ENCODE peak calls at places on chromosome 18, in four cellular contexts. W, B, A and R are unnamed samples.

GRCh38 chr18:22434973-22435608 is 17.4 kb upstream of the CTAGE1 start:
- DNase-seq in W (no peak), B (no peak), A (no peak), R (no peak)

GRCh38 chr18:48534364-48534763 is 4.5 kb upstream of the CTIF start:
- DNase-seq in W (no peak), B (no peak), A (peak), R (no peak)

GRCh38 chr18:7334973-7335568 is 104.2 kb downstream of the LRRC30 start:
- DNase-seq in W (no peak), B (no peak), A (no peak), R (no peak)

GRCh38 chr18:69686861-69687260 is 260.8 kb downstream of the CD226 start:
- DNase-seq in W (no peak), B (no peak), A (no peak), R (no peak)

GRCh38 chr18:70290482-70291294 is 1.8 kb downstream of the SOCS6 start:
- DNase-seq in W (no peak), B (no peak), A (no peak), R (peak)

GRCh38 chr18:50009772-50010171 is 185.2 kb downstream of the MYO5B start:
- DNase-seq in W (peak), B (peak), A (no peak), R (peak)

GRCh38 chr18:24270358-24270936 is 127.2 kb downstream of the OSBPL1A start:
- DNase-seq in W (no peak), B (no peak), A (no peak), R (no peak)

GRCh38 chr18:54184836-54185235 is 39.6 kb downstream of the MBD2 start:
- DNase-seq in W (no peak), B (no peak), A (no peak), R (no peak)

GRCh38 chr18:63736856-63737255 is 34.1 kb downstream of the SERPINB11 start:
- DNase-seq in W (no peak), B (no peak), A (no peak), R (no peak)

GRCh38 chr18:62399781-62400308 is 74.7 kb downstream of the TNFRSF11A start:
- DNase-seq in W (no peak), B (no peak), A (no peak), R (no peak)

GRCh38 chr18:7623681-7624080 is 56.6 kb downstream of the PTPRM start:
- DNase-seq in W (no peak), B (no peak), A (no peak), R (no peak)

GRCh38 chr18:55489742-55490055 is 98.3 kb downstream of the TCF4 start:
- DNase-seq in W (no peak), B (no peak), A (no peak), R (no peak)

GRCh38 chr18:58682429-58683069 is 11.3 kb downstream of the MALT1 start:
- DNase-seq in W (peak), B (peak), A (no peak), R (peak)

GRCh38 chr18:29154196-29154757 is 977.3 kb upstream of the CDH2 start:
- DNase-seq in W (no peak), B (no peak), A (no peak), R (no peak)

GRCh38 chr18:49520661-49521145 is 33.7 kb upstream of the C18orf32 start:
- DNase-seq in W (no peak), B (no peak), A (no peak), R (no peak)

GRCh38 chr18:45993441-45993840 is 26.3 kb upstream of the EPG5 start:
- DNase-seq in W (no peak), B (no peak), A (no peak), R (no peak)

GRCh38 chr18:5894613-5895299 is 566 bp downstream of the TMEM200C start:
- DNase-seq in W (no peak), B (no peak), A (no peak), R (no peak)

GRCh38 chr18:6785001-6785400 is 55.5 kb downstream of the ARHGAP28 start:
- DNase-seq in W (no peak), B (no peak), A (no peak), R (no peak)

GRCh38 chr18:3706279-3707097 is 256.5 kb downstream of the TGIF1 start:
- DNase-seq in W (no peak), B (peak), A (no peak), R (peak)

GRCh38 chr18:55243852-55244251 is 284.6 kb upstream of the CCDC68 start:
- DNase-seq in W (no peak), B (no peak), A (peak), R (no peak)

GRCh38 chr18:11042247-11042646 is 107.1 kb downstream of the PIEZO2 start:
- DNase-seq in W (no peak), B (no peak), A (no peak), R (no peak)

GRCh38 chr18:61388010-61388409 is 54.8 kb downstream of the CDH20 start:
- DNase-seq in W (no peak), B (no peak), A (no peak), R (no peak)

GRCh38 chr18:9704233-9705118 is 3.6 kb upstream of the RAB31 start:
- DNase-seq in W (peak), B (no peak), A (peak), R (no peak)

GRCh38 chr18:48173557-48173956 is 235.6 kb downstream of the ZBTB7C start:
- DNase-seq in W (no peak), B (no peak), A (no peak), R (no peak)

GRCh38 chr18:5464241-5464640 is 79.6 kb downstream of the EPB41L3 start:
- DNase-seq in W (no peak), B (no peak), A (no peak), R (no peak)

GRCh38 chr18:23066060-23066459 is 69.2 kb upstream of the CABLES1 start:
- DNase-seq in W (no peak), B (no peak), A (no peak), R (no peak)

GRCh38 chr18:49656098-49656591 is 94.3 kb downstream of the LIPG start:
- DNase-seq in W (no peak), B (no peak), A (peak), R (no peak)

GRCh38 chr18:46155652-46156051 is 51.5 kb downstream of the HAUS1 start:
- DNase-seq in W (no peak), B (no peak), A (no peak), R (no peak)

GRCh38 chr18:24271381-24272331 is 126.0 kb downstream of the OSBPL1A start:
- DNase-seq in W (peak), B (peak), A (peak), R (peak)

GRCh38 chr18:37902344-37902743 is 336.7 kb upstream of the CELF4 start:
- DNase-seq in W (no peak), B (no peak), A (no peak), R (no peak)

GRCh38 chr18:6159426-6159825 is 255.3 kb downstream of the L3MBTL4 start:
- DNase-seq in W (no peak), B (no peak), A (no peak), R (no peak)

GRCh38 chr18:31738460-31739407 is 21.9 kb downstream of the SLC25A52 start:
- DNase-seq in W (peak), B (no peak), A (no peak), R (peak)

GRCh38 chr18:12377556-12378553 is 828 bp upstream of the AFG3L2 start:
- DNase-seq in W (no peak), B (no peak), A (peak), R (no peak)
- TF ChIP-seq POLR2A in W (peak), B (peak), A (no peak), R (peak)

GRCh38 chr18:25299426-25299825 is 52.5 kb downstream of the ZNF521 start:
- DNase-seq in W (no peak), B (no peak), A (no peak), R (no peak)

GRCh38 chr18:25299899-25300298 is 52.1 kb downstream of the ZNF521 start:
- DNase-seq in W (no peak), B (no peak), A (no peak), R (peak)

GRCh38 chr18:25295624-25296138 is 56.3 kb downstream of the ZNF521 start:
- DNase-seq in W (no peak), B (no peak), A (no peak), R (no peak)

GRCh38 chr18:25300492-25300891 is 51.5 kb downstream of the ZNF521 start:
- DNase-seq in W (no peak), B (no peak), A (no peak), R (no peak)

DNA sequence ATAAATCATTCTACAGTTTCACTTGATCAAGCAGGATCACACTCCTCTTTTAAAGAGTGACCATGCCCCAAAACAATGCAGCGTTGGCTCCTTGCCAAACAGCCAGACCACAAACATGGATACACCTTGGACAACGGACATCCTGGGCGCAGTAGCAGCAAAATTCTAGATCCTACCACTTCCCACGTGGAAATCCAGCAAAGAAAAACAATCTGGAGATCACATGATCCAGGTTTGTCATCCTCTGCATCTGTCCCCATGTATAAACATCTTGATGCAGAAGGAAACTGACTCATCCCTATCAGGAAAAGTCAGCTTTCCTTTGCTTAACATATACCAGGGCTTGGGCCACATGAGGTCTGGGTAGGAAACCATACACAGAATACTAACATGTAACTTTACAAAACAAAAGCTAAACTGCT is 53.1 kb downstream of the ZNF521 start:
- DNase-seq in W (no peak), B (peak), A (no peak), R (peak)
- TF ChIP-seq POLR2A in W (no peak), B (no peak), A (no peak), R (no peak)

GRCh38 chr18:12325726-12326245 is 17.7 kb downstream of the TUBB6 start:
- DNase-seq in W (no peak), B (no peak), A (peak), R (no peak)
- TF ChIP-seq POLR2A in W (no peak), B (no peak), A (no peak), R (no peak)

GRCh38 chr18:76161983-76162382 is 333.1 kb downstream of the ZNF516 start:
- DNase-seq in W (no peak), B (no peak), A (no peak), R (no peak)

GRCh38 chr18:76168206-76168605 is 326.8 kb downstream of the ZNF516 start:
- DNase-seq in W (no peak), B (no peak), A (no peak), R (no peak)

GRCh38 chr18:76167440-76167839 is 327.6 kb downstream of the ZNF516 start:
- DNase-seq in W (no peak), B (no peak), A (no peak), R (no peak)

DNA sequence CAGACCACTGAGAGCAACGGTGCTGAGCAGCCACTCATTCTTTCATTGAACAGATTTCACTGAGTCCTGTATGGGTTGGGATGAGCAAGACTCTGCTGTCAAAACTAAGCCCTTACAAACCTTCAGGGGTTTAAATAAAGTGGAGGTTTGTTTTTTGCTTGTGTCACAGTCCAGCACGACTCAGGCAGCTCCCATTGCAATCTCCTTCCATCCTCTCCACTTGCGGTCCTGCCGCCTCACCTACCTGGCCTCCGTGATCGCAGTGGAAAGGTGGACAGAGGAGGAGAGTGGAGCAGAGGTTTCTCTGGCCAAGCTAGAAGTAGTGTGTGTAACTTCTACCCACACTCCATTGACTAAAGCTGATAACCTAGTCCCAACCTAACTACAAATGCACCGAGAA is 332.2 kb downstream of the ZNF516 start:
- DNase-seq in W (no peak), B (no peak), A (no peak), R (no peak)
- TF ChIP-seq POLR2A in W (no peak), B (no peak), A (no peak), R (no peak)